ENCODE peak calls at places on chromosomes 2 and 18, in six cellular contexts. E is SJCRH30; L is activated T-cell treated with anti-CD3 and anti-CD28 coated beads, Interleukin-2, amount 50 U/mL, for 72 hours; S is ACHN; Z is fibroblast of pulmonary artery; C is colonic mucosa. G is an unnamed sample.

GRCh38 chr2:34115076-34115475 is 516.0 kb upstream of the FAM98A start:
- DNase-seq in E (no peak), L (no peak), S (no peak), Z (no peak), C (no peak), G (no peak)

GRCh38 chr2:165837122-165837521 is 43.1 kb upstream of the GALNT3 start:
- DNase-seq in E (no peak), L (no peak), S (no peak), Z (peak), C (no peak), G (no peak)

GRCh38 chr2:10014418-10015190 is 28.7 kb upstream of the KLF11 start:
- DNase-seq in E (no peak), L (no peak), S (no peak), Z (no peak), C (no peak), G (no peak)

GRCh38 chr2:88069117-88069516 is 1.5 kb downstream of the SMYD1 start:
- DNase-seq in E (no peak), L (no peak), S (no peak), Z (no peak), C (no peak), G (no peak)

GRCh38 chr2:218879881-218880748 is 537 bp upstream of the WNT10A start:
- DNase-seq in E (no peak), L (peak), S (no peak), Z (no peak), C (peak), G (no peak)

GRCh38 chr2:147173186-147173575 is 671.6 kb upstream of the ACVR2A start:
- DNase-seq in E (no peak), L (no peak), S (peak), Z (peak), C (no peak), G (peak)

GRCh38 chr18:48859311-48860275 is 91.2 kb downstream of the SMAD7 start:
- DNase-seq in E (no peak), L (no peak), S (no peak), Z (no peak), C (no peak), G (no peak)

GRCh38 chr2:8590940-8591339 is 90.9 kb upstream of the ID2 start:
- DNase-seq in E (no peak), L (no peak), S (no peak), Z (no peak), C (no peak), G (peak)

GRCh38 chr18:79411614-79412526 is 16.1 kb downstream of the NFATC1 start:
- DNase-seq in E (no peak), L (no peak), S (no peak), Z (no peak), C (no peak), G (no peak)

GRCh38 chr2:130807659-130808385 is 28.9 kb upstream of the ARHGEF4 start:
- DNase-seq in E (no peak), L (no peak), S (peak), Z (no peak), C (peak), G (no peak)

GRCh38 chr2:203936535-203936934 is at the start of gene ICOS:
- DNase-seq in E (no peak), L (peak), S (no peak), Z (no peak), C (no peak), G (no peak)